ENCODE peak calls at places on chromosomes 12 and 14, in six cellular contexts. M is SK-N-SH; Q is CD8-positive, alpha-beta T cell; N is cardiac muscle cell; E is heart right ventricle; V is heart left ventricle. H is an unnamed sample.

GRCh38 chr14:22420598-22421186 is 168.3 kb downstream of the DAD1 start:
- DNase-seq in V (no peak), M (no peak), E (no peak), N (peak; percentile 48), Q (no peak), H (no peak)

GRCh38 chr14:102803139-102803538 is 25.9 kb downstream of the TRAF3 start:
- DNase-seq in Q (no peak), N (no peak), E (no peak), M (no peak), V (no peak), H (no peak)

GRCh38 chr12:127398026-127398715 is 868.8 kb upstream of the TMEM132C start:
- DNase-seq in Q (no peak), V (no peak), M (no peak), N (no peak), E (no peak), H (no peak)

GRCh38 chr14:100589071-100589759 is 2.0 kb upstream of the BEGAIN start:
- DNase-seq in V (no peak), E (no peak), M (peak; percentile 85), N (no peak), Q (no peak), H (no peak)

GRCh38 chr12:6552140-6552551 is 3.7 kb downstream of the IFFO1 start:
- DNase-seq in M (no peak), Q (no peak), E (peak; percentile 76), V (peak; percentile 77), N (no peak), H (no peak)

GRCh38 chr12:132560421-132560830 is 50.0 kb downstream of the LRCOL1 start:
- DNase-seq in E (no peak), N (no peak), V (no peak), M (peak; percentile 82), Q (no peak), H (no peak)

GRCh38 chr12:105587237-105587636 is 256.7 kb downstream of the C12orf75 start:
- DNase-seq in Q (no peak), M (no peak), V (peak; percentile 24), E (no peak), N (no peak), H (no peak)

GRCh38 chr14:93056166-93056839 is 59.4 kb downstream of the ITPK1 start:
- DNase-seq in Q (no peak), N (no peak), E (no peak), V (no peak), M (no peak), H (no peak)

GRCh38 chr12:76878045-76878898 is 547 bp downstream of the CSRP2 start:
- DNase-seq in M (peak; percentile 77), E (peak; percentile 19), Q (no peak), V (no peak), N (peak; percentile 24), H (peak; percentile 32)

GRCh38 chr14:21382886-21383847 is 652 bp downstream of the SUPT16H start:
- DNase-seq in Q (peak; percentile 3), M (peak; percentile 48), N (peak; percentile 51), E (peak; percentile 21), V (peak; percentile 40), H (peak; percentile 8)

GRCh38 chr12:95858451-95859343 is at the start of gene SNRPF:
- DNase-seq in N (peak; percentile 98), Q (peak; percentile 88), M (peak; percentile 98), E (peak; percentile 90), V (peak; percentile 94), H (peak; percentile 97)

GRCh38 chr14:54565236-54566151 is 1.4 kb upstream of the SAMD4A start:
- DNase-seq in Q (peak; percentile 49), N (peak; percentile 93), E (peak; percentile 94), M (peak; percentile 91), V (peak; percentile 95), H (peak; percentile 91)

GRCh38 chr14:67680121-67680602 is 5.7 kb upstream of the VTI1B start:
- DNase-seq in M (no peak), Q (no peak), V (no peak), E (no peak), N (peak; percentile 92), H (no peak)

GRCh38 chr12:114729731-114730130 is 45.8 kb upstream of the TBX3 start:
- DNase-seq in N (no peak), Q (no peak), E (no peak), V (no peak), M (no peak), H (no peak)

GRCh38 chr12:100868487-100868886 is 73.9 kb downstream of the ANO4 start:
- DNase-seq in Q (no peak), M (no peak), E (no peak), V (no peak), N (peak; percentile 34), H (no peak)

GRCh38 chr12:121227294-121227693 is 17.4 kb downstream of the P2RX4 start:
- DNase-seq in Q (no peak), V (no peak), E (no peak), N (no peak), M (no peak), H (peak; percentile 70)

GRCh38 chr14:74804219-74804825 is 41.2 kb downstream of the YLPM1 start:
- DNase-seq in N (peak; percentile 77), E (no peak), Q (no peak), V (no peak), M (peak; percentile 44), H (no peak)

DNA sequence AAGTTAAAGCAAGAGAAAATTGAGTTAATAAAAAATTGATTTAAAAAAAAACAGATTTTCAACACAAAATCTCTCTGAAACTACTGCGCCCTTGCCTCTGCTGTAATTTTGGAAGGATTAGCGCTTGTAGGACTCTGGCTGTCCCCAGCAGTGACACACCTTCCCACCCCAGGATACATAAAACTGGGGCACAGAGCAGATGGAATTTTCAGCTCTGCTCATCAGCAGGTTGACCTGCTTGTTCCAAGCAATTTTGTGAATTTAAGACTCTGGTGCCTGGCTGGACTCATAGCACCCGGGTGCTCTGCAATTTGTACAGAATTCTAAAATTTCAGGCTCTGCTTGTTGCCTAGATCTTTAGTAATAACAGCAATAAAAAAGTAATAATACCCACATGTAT is 257.8 kb upstream of the GARIN6 start:
- DNase-seq in V (no peak), M (no peak), Q (no peak), E (no peak), N (no peak), H (no peak)
- H3K27ac ChIP-seq in V (no peak overlapping the region), M (no peak overlapping the region), Q (no peak overlapping the region), E (no peak overlapping the region), N (no peak overlapping the region), H (no peak overlapping the region)

DNA sequence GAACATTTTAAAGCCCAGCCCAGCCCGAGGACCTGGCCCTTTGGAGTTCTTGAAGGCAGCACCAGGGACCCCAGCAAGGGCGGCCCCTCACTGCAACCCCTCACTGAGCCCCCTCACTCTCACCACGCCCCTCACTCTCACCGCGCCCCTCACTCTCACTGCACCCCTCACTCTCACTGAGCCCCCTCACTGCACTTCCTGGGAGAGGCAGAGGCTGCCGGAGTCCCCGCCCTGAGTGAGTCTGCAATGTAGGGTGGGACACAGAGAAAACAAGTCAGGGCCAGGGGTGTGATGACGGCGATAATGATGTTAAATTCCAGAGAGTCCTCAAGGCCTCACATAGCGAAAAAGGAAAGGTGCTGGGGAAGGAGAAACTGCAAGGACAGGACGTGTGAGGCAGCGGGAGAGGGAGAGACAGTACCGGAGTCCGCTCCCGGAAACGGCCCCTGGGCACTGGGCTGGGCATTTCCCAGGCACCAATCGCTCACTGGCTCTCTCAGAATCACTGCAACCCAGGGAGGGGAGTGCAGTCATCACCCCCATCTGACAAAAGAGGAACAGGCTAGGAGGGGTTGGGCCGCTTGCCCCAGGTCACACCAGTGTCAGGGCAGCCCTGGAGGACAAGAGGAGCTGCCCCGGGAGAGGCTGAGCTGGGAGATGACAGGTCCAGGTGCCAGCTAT is 24.9 kb downstream of the CCDC88C start:
- DNase-seq in M (no peak), V (no peak), Q (no peak), E (no peak), N (no peak), H (no peak)
- H3K4me1 ChIP-seq in M (peaks cover 25% of the 10 kb centered on the region), V (peaks cover 8% of the 10 kb centered on the region), Q (peaks cover 97% of the 10 kb centered on the region), E (no peaks in the 10 kb centered on the region), N (no peaks in the 10 kb centered on the region), H (peaks cover 36% of the 10 kb centered on the region)

GRCh38 chr12:109621271-109621671 is 47.7 kb downstream of the MVK start:
- DNase-seq in Q (no peak), N (peak; percentile 39), V (no peak), M (no peak), E (no peak), H (no peak)
- TF ChIP-seq CTCF in Q (no peak), N (no peak), V (no peak), M (no peak), E (no peak), H (no peak)

GRCh38 chr14:60670994-60671393 is 21.7 kb upstream of the SIX1 start:
- DNase-seq in V (no peak), N (no peak), M (no peak), Q (no peak), E (no peak), H (no peak)

GRCh38 chr14:60668431-60669112 is 19.3 kb upstream of the SIX1 start:
- DNase-seq in E (no peak), N (no peak), V (no peak), M (no peak), Q (no peak), H (no peak)

GRCh38 chr14:60662987-60663386 is 13.7 kb upstream of the SIX1 start:
- DNase-seq in E (no peak), Q (no peak), N (no peak), M (no peak), V (no peak), H (no peak)

DNA sequence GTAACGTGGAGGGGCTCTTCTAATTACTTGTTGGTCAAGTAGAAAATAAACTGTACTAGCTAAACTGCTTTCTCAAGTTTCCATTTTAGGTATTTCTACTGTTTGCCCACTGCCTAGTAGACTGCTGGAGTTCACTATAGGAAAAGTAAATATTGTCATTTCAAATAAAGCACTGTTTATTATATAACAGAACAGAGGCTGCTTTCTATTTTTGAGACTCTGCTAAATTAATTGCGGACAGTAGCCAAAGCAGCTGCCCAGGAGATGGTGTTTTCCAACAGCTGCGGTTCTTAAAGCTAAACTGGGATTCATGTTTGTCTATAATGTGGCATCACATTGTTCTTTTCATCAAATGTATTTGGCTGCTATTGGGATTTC is 15.9 kb upstream of the SIX1 start:
- DNase-seq in N (no peak), M (no peak), V (no peak), Q (no peak), E (no peak), H (peak; percentile 19)
- H3K27ac ChIP-seq in N (no peak overlapping the region), M (no peak overlapping the region), V (no peak overlapping the region), Q (no peak overlapping the region), E (no peak overlapping the region), H (peak overlapping the region; percentile 48)

GRCh38 chr14:68680541-68681051 is 112.3 kb downstream of the ZFP36L1 start:
- DNase-seq in Q (no peak), E (no peak), M (no peak), V (no peak), N (peak; percentile 63), H (no peak)
- H3K4me1 ChIP-seq in Q (peaks cover 48% of the 10 kb centered on the region), E (peaks cover 43% of the 10 kb centered on the region), M (peaks cover 3% of the 10 kb centered on the region), V (peaks cover 39% of the 10 kb centered on the region), N (peaks cover 33% of the 10 kb centered on the region), H (no peaks in the 10 kb centered on the region)

H was measured in prostate gland.